ENCODE peak calls at places on chromosomes 2 and 18, in ten cellular contexts. One of them, this sample, is unnamed.
A peak's percentile ranks its signal among the peaks of the same experiment; 100 is the strongest.

GRCh38 chr2:18611184-18611583 is 21.8 kb upstream of the NT5C1B start:
- DNase-seq in NB4: no peak
- DNase-seq in AG04449: no peak
- DNase-seq in psoas muscle: no peak
- DNase-seq in retinal pigment epithelial cell: no peak
- DNase-seq in nephron progenitor cell: no peak
- DNase-seq in heart left ventricle: no peak
- DNase-seq in Peyer's patch: no peak
- DNase-seq in esophagus muscularis mucosa: no peak
- DNase-seq in astrocyte: peak; percentile 47
- DNase-seq in this sample: no peak

GRCh38 chr2:36423172-36423571 is 67.6 kb downstream of the CRIM1 start:
- DNase-seq in NB4: no peak
- DNase-seq in AG04449: no peak
- DNase-seq in psoas muscle: no peak
- DNase-seq in retinal pigment epithelial cell: no peak
- DNase-seq in nephron progenitor cell: no peak
- DNase-seq in heart left ventricle: no peak
- DNase-seq in Peyer's patch: no peak
- DNase-seq in esophagus muscularis mucosa: no peak
- DNase-seq in astrocyte: no peak
- DNase-seq in this sample: no peak

GRCh38 chr2:188529710-188530109 is 238.0 kb downstream of the GULP1 start:
- DNase-seq in NB4: no peak
- DNase-seq in AG04449: no peak
- DNase-seq in psoas muscle: no peak
- DNase-seq in retinal pigment epithelial cell: no peak
- DNase-seq in nephron progenitor cell: no peak
- DNase-seq in heart left ventricle: no peak
- DNase-seq in Peyer's patch: no peak
- DNase-seq in esophagus muscularis mucosa: no peak
- DNase-seq in astrocyte: peak; percentile 30
- DNase-seq in this sample: no peak

GRCh38 chr2:222671259-222672067 is at the start of gene MOGAT1:
- DNase-seq in NB4: no peak
- DNase-seq in AG04449: no peak
- DNase-seq in psoas muscle: peak; percentile 70
- DNase-seq in retinal pigment epithelial cell: no peak
- DNase-seq in nephron progenitor cell: peak; percentile 67
- DNase-seq in heart left ventricle: peak; percentile 59
- DNase-seq in Peyer's patch: no peak
- DNase-seq in esophagus muscularis mucosa: no peak
- DNase-seq in astrocyte: no peak
- DNase-seq in this sample: no peak

GRCh38 chr18:26429535-26429934 is 118.8 kb downstream of the KCTD1 start:
- DNase-seq in NB4: no peak
- DNase-seq in AG04449: peak; percentile 49
- DNase-seq in psoas muscle: no peak
- DNase-seq in retinal pigment epithelial cell: no peak
- DNase-seq in nephron progenitor cell: peak; percentile 39
- DNase-seq in heart left ventricle: no peak
- DNase-seq in Peyer's patch: no peak
- DNase-seq in esophagus muscularis mucosa: peak; percentile 77
- DNase-seq in astrocyte: peak; percentile 80
- DNase-seq in this sample: no peak

GRCh38 chr2:209566250-209566649 is 142.4 kb downstream of the MAP2 start:
- DNase-seq in NB4: no peak
- DNase-seq in AG04449: no peak
- DNase-seq in psoas muscle: no peak
- DNase-seq in retinal pigment epithelial cell: no peak
- DNase-seq in nephron progenitor cell: no peak
- DNase-seq in heart left ventricle: no peak
- DNase-seq in Peyer's patch: no peak
- DNase-seq in esophagus muscularis mucosa: no peak
- DNase-seq in astrocyte: no peak
- DNase-seq in this sample: no peak

GRCh38 chr2:119242276-119243119 is 18.9 kb downstream of the STEAP3 start:
- DNase-seq in NB4: no peak
- DNase-seq in AG04449: no peak
- DNase-seq in psoas muscle: no peak
- DNase-seq in retinal pigment epithelial cell: no peak
- DNase-seq in nephron progenitor cell: no peak
- DNase-seq in heart left ventricle: no peak
- DNase-seq in Peyer's patch: no peak
- DNase-seq in esophagus muscularis mucosa: no peak
- DNase-seq in astrocyte: no peak
- DNase-seq in this sample: no peak

GRCh38 chr2:42851186-42851585 is 58.8 kb upstream of the HAAO start:
- DNase-seq in NB4: no peak
- DNase-seq in AG04449: no peak
- DNase-seq in psoas muscle: peak; percentile 39
- DNase-seq in retinal pigment epithelial cell: no peak
- DNase-seq in nephron progenitor cell: no peak
- DNase-seq in heart left ventricle: no peak
- DNase-seq in Peyer's patch: no peak
- DNase-seq in esophagus muscularis mucosa: no peak
- DNase-seq in astrocyte: no peak
- DNase-seq in this sample: no peak

GRCh38 chr2:178194600-178195389 is 483 bp downstream of the OSBPL6 start:
- DNase-seq in NB4: peak; percentile 44
- DNase-seq in AG04449: no peak
- DNase-seq in psoas muscle: peak; percentile 69
- DNase-seq in retinal pigment epithelial cell: no peak
- DNase-seq in nephron progenitor cell: peak; percentile 74
- DNase-seq in heart left ventricle: peak; percentile 62
- DNase-seq in Peyer's patch: no peak
- DNase-seq in esophagus muscularis mucosa: no peak
- DNase-seq in astrocyte: peak; percentile 54
- DNase-seq in this sample: no peak

GRCh38 chr2:38581193-38582147 is 21.3 kb downstream of the HNRNPLL start:
- DNase-seq in NB4: peak; percentile 87
- DNase-seq in AG04449: peak; percentile 26
- DNase-seq in psoas muscle: no peak
- DNase-seq in retinal pigment epithelial cell: no peak
- DNase-seq in nephron progenitor cell: peak; percentile 46
- DNase-seq in heart left ventricle: no peak
- DNase-seq in Peyer's patch: no peak
- DNase-seq in esophagus muscularis mucosa: no peak
- DNase-seq in astrocyte: peak; percentile 49
- DNase-seq in this sample: no peak

GRCh38 chr2:232876071-232876977 is 6.3 kb downstream of the SNORC start:
- DNase-seq in NB4: no peak
- DNase-seq in AG04449: no peak
- DNase-seq in psoas muscle: peak; percentile 58
- DNase-seq in retinal pigment epithelial cell: no peak
- DNase-seq in nephron progenitor cell: peak; percentile 70
- DNase-seq in heart left ventricle: no peak
- DNase-seq in Peyer's patch: no peak
- DNase-seq in esophagus muscularis mucosa: no peak
- DNase-seq in astrocyte: no peak
- DNase-seq in this sample: no peak
- TF ChIP-seq CTCF in NB4: no peak
- TF ChIP-seq CTCF in AG04449: no peak
- TF ChIP-seq CTCF in psoas muscle: peak; percentile 23
- TF ChIP-seq CTCF in retinal pigment epithelial cell: peak; percentile 32
- TF ChIP-seq CTCF in nephron progenitor cell: peak; percentile 17
- TF ChIP-seq CTCF in heart left ventricle: no peak
- TF ChIP-seq CTCF in Peyer's patch: no peak
- TF ChIP-seq CTCF in esophagus muscularis mucosa: no peak
- TF ChIP-seq CTCF in astrocyte: no peak
- TF ChIP-seq CTCF in this sample: no peak

GRCh38 chr2:223957092-223957851 is at the start of gene MRPL44:
- DNase-seq in NB4: peak; percentile 97
- DNase-seq in AG04449: peak; percentile 69
- DNase-seq in psoas muscle: peak; percentile 98
- DNase-seq in retinal pigment epithelial cell: peak; percentile 77
- DNase-seq in nephron progenitor cell: peak; percentile 98
- DNase-seq in heart left ventricle: peak; percentile 97
- DNase-seq in Peyer's patch: peak; percentile 93
- DNase-seq in esophagus muscularis mucosa: peak; percentile 99
- DNase-seq in astrocyte: peak; percentile 84
- DNase-seq in this sample: peak; percentile 98
- TF ChIP-seq CTCF in NB4: no peak
- TF ChIP-seq CTCF in AG04449: no peak
- TF ChIP-seq CTCF in psoas muscle: no peak
- TF ChIP-seq CTCF in retinal pigment epithelial cell: no peak
- TF ChIP-seq CTCF in nephron progenitor cell: no peak
- TF ChIP-seq CTCF in heart left ventricle: peak; percentile 20
- TF ChIP-seq CTCF in Peyer's patch: peak; percentile 12
- TF ChIP-seq CTCF in esophagus muscularis mucosa: no peak
- TF ChIP-seq CTCF in astrocyte: no peak
- TF ChIP-seq CTCF in this sample: no peak

GRCh38 chr18:12088096-12088495 is 5.5 kb upstream of the ANKRD62 start:
- DNase-seq in NB4: no peak
- DNase-seq in AG04449: no peak
- DNase-seq in psoas muscle: no peak
- DNase-seq in retinal pigment epithelial cell: no peak
- DNase-seq in nephron progenitor cell: no peak
- DNase-seq in heart left ventricle: no peak
- DNase-seq in Peyer's patch: no peak
- DNase-seq in esophagus muscularis mucosa: no peak
- DNase-seq in astrocyte: no peak
- DNase-seq in this sample: no peak
- TF ChIP-seq CTCF in NB4: no peak
- TF ChIP-seq CTCF in AG04449: no peak
- TF ChIP-seq CTCF in psoas muscle: no peak
- TF ChIP-seq CTCF in retinal pigment epithelial cell: no peak
- TF ChIP-seq CTCF in nephron progenitor cell: no peak
- TF ChIP-seq CTCF in heart left ventricle: no peak
- TF ChIP-seq CTCF in Peyer's patch: no peak
- TF ChIP-seq CTCF in esophagus muscularis mucosa: no peak
- TF ChIP-seq CTCF in astrocyte: no peak
- TF ChIP-seq CTCF in this sample: no peak

DNA sequence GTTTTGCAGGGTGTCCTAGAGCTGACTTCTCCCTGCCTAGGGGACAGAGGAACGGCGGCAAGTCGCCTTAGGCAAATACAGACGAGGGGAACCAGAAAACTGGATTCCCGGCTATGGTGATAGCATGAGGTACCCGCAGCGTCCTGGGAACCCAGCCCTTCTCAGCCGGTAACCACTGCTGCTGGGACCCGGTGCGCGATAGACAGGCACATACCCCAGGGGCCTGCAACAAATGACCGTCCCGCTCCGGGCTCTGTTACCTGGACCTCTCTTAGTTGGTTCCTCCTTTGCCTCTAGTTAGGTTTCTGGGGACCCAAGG is 643 bp upstream of the SERPINE2 start:
- DNase-seq in NB4: no peak
- DNase-seq in AG04449: no peak
- DNase-seq in psoas muscle: no peak
- DNase-seq in retinal pigment epithelial cell: no peak
- DNase-seq in nephron progenitor cell: peak; percentile 53
- DNase-seq in heart left ventricle: peak; percentile 29
- DNase-seq in Peyer's patch: no peak
- DNase-seq in esophagus muscularis mucosa: no peak
- DNase-seq in astrocyte: no peak
- DNase-seq in this sample: no peak
- TF ChIP-seq CTCF in NB4: no peak
- TF ChIP-seq CTCF in AG04449: no peak
- TF ChIP-seq CTCF in psoas muscle: no peak
- TF ChIP-seq CTCF in retinal pigment epithelial cell: no peak
- TF ChIP-seq CTCF in nephron progenitor cell: no peak
- TF ChIP-seq CTCF in heart left ventricle: no peak
- TF ChIP-seq CTCF in Peyer's patch: no peak
- TF ChIP-seq CTCF in esophagus muscularis mucosa: no peak
- TF ChIP-seq CTCF in astrocyte: no peak
- TF ChIP-seq CTCF in this sample: no peak

GRCh38 chr2:108184421-108184820 is 55.3 kb upstream of the SULT1C3 start:
- DNase-seq in NB4: peak; percentile 28
- DNase-seq in AG04449: no peak
- DNase-seq in psoas muscle: no peak
- DNase-seq in retinal pigment epithelial cell: no peak
- DNase-seq in nephron progenitor cell: no peak
- DNase-seq in heart left ventricle: no peak
- DNase-seq in Peyer's patch: no peak
- DNase-seq in esophagus muscularis mucosa: no peak
- DNase-seq in astrocyte: no peak
- DNase-seq in this sample: no peak
- TF ChIP-seq CTCF in NB4: peak; percentile 39
- TF ChIP-seq CTCF in AG04449: peak; percentile 38
- TF ChIP-seq CTCF in psoas muscle: no peak
- TF ChIP-seq CTCF in retinal pigment epithelial cell: peak; percentile 54
- TF ChIP-seq CTCF in nephron progenitor cell: peak; percentile 48
- TF ChIP-seq CTCF in heart left ventricle: no peak
- TF ChIP-seq CTCF in Peyer's patch: no peak
- TF ChIP-seq CTCF in esophagus muscularis mucosa: no peak
- TF ChIP-seq CTCF in astrocyte: peak; percentile 43
- TF ChIP-seq CTCF in this sample: no peak

GRCh38 chr2:110755494-110756078 is 23.2 kb downstream of the ACOXL start:
- DNase-seq in NB4: peak; percentile 16
- DNase-seq in AG04449: no peak
- DNase-seq in psoas muscle: no peak
- DNase-seq in retinal pigment epithelial cell: no peak
- DNase-seq in nephron progenitor cell: no peak
- DNase-seq in heart left ventricle: no peak
- DNase-seq in Peyer's patch: no peak
- DNase-seq in esophagus muscularis mucosa: no peak
- DNase-seq in astrocyte: peak; percentile 14
- DNase-seq in this sample: no peak
- TF ChIP-seq CTCF in NB4: no peak
- TF ChIP-seq CTCF in AG04449: peak; percentile 9
- TF ChIP-seq CTCF in psoas muscle: peak; percentile 53
- TF ChIP-seq CTCF in retinal pigment epithelial cell: peak; percentile 43
- TF ChIP-seq CTCF in nephron progenitor cell: peak; percentile 60
- TF ChIP-seq CTCF in heart left ventricle: peak; percentile 50
- TF ChIP-seq CTCF in Peyer's patch: peak; percentile 51
- TF ChIP-seq CTCF in esophagus muscularis mucosa: peak; percentile 64
- TF ChIP-seq CTCF in astrocyte: peak; percentile 44
- TF ChIP-seq CTCF in this sample: peak; percentile 72

DNA sequence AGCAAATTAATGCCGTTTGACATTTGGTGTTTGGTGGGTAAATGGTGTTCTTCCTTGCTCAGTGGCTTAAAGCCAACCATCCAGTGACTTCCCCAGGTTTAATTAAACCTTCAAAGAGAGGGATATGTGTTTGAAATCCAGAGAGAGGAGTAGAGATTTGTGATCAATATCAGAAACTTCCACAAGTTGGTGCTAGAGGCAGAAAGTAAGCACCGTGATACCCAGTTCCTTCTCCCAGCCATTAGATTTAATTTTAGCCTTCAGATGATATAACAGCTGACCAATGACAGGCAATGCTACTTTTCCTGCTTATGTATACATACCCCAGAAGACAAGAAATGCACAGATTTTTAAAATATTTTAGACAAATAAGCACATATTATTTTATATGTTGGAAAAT is 398.5 kb downstream of the CDH2 start:
- DNase-seq in NB4: no peak
- DNase-seq in AG04449: no peak
- DNase-seq in psoas muscle: no peak
- DNase-seq in retinal pigment epithelial cell: no peak
- DNase-seq in nephron progenitor cell: no peak
- DNase-seq in heart left ventricle: no peak
- DNase-seq in Peyer's patch: no peak
- DNase-seq in esophagus muscularis mucosa: no peak
- DNase-seq in astrocyte: peak; percentile 7
- DNase-seq in this sample: no peak
- TF ChIP-seq CTCF in NB4: no peak
- TF ChIP-seq CTCF in AG04449: peak; percentile 48
- TF ChIP-seq CTCF in psoas muscle: peak; percentile 4
- TF ChIP-seq CTCF in retinal pigment epithelial cell: peak; percentile 71
- TF ChIP-seq CTCF in nephron progenitor cell: peak; percentile 30
- TF ChIP-seq CTCF in heart left ventricle: peak; percentile 43
- TF ChIP-seq CTCF in Peyer's patch: no peak
- TF ChIP-seq CTCF in esophagus muscularis mucosa: no peak
- TF ChIP-seq CTCF in astrocyte: peak; percentile 53
- TF ChIP-seq CTCF in this sample: no peak

GRCh38 chr2:157307021-157307420 is 18.6 kb downstream of the ERMN start:
- DNase-seq in NB4: peak; percentile 10
- DNase-seq in AG04449: no peak
- DNase-seq in psoas muscle: no peak
- DNase-seq in retinal pigment epithelial cell: no peak
- DNase-seq in nephron progenitor cell: no peak
- DNase-seq in heart left ventricle: no peak
- DNase-seq in Peyer's patch: no peak
- DNase-seq in esophagus muscularis mucosa: no peak
- DNase-seq in astrocyte: peak; percentile 36
- DNase-seq in this sample: no peak
- TF ChIP-seq CTCF in NB4: no peak
- TF ChIP-seq CTCF in AG04449: peak; percentile 24
- TF ChIP-seq CTCF in psoas muscle: no peak
- TF ChIP-seq CTCF in retinal pigment epithelial cell: peak; percentile 44
- TF ChIP-seq CTCF in nephron progenitor cell: no peak
- TF ChIP-seq CTCF in heart left ventricle: no peak
- TF ChIP-seq CTCF in Peyer's patch: peak; percentile 5
- TF ChIP-seq CTCF in esophagus muscularis mucosa: no peak
- TF ChIP-seq CTCF in astrocyte: peak; percentile 16
- TF ChIP-seq CTCF in this sample: no peak